ENCODE peak calls at places on chromosomes 13 and 19, in four cellular contexts. T is stimulated activated CD8-positive, alpha-beta memory T cell treated with anti-CD3 and anti-CD28 coated beads, Interleukin-7, amount 100 ng/mL, for 1 hour; I is astrocyte of the spinal cord; P is HEK293T. K is an unnamed sample.

GRCh38 chr19:52099497-52100138 is 4.1 kb upstream of the ZNF841 start:
- DNase-seq in I (no peak), P (no peak), T (no peak), K (no peak)

GRCh38 chr19:31742249-31742648 is 393.0 kb upstream of the TSHZ3 start:
- DNase-seq in T (no peak), P (no peak), I (no peak), K (no peak)

GRCh38 chr19:4866595-4867424 is 657 bp downstream of the PLIN3 start:
- DNase-seq in I (peak), T (peak), P (no peak), K (no peak)

GRCh38 chr13:91045351-91046034 is 302.0 kb upstream of the MIR17HG start:
- DNase-seq in I (peak), P (peak), T (no peak), K (no peak)

GRCh38 chr19:19217110-19217509 is 5.4 kb downstream of the NCAN start:
- DNase-seq in T (no peak), I (peak), P (no peak), K (no peak)

GRCh38 chr19:6048808-6049405 is 61.4 kb downstream of the RFX2 start:
- DNase-seq in I (peak), P (peak), T (peak), K (no peak)

GRCh38 chr19:23817519-23817918 is 58.8 kb upstream of the ZNF681 start:
- DNase-seq in T (peak), I (no peak), P (peak), K (no peak)

GRCh38 chr13:28408235-28408848 is 86.6 kb downstream of the FLT1 start:
- DNase-seq in I (no peak), T (no peak), P (peak), K (no peak)

GRCh38 chr13:106573279-106573831 is 5.4 kb upstream of the ARGLU1 start:
- DNase-seq in I (no peak), T (no peak), P (no peak), K (no peak)

GRCh38 chr13:99979453-99980200 is 2.0 kb upstream of the ZIC2 start:
- DNase-seq in T (no peak), P (no peak), I (peak), K (no peak)

GRCh38 chr19:12137541-12137940 is 2.6 kb downstream of the ZNF20 start:
- DNase-seq in I (no peak), T (no peak), P (no peak), K (no peak)

GRCh38 chr13:106187501-106187900 is 348.0 kb downstream of the EFNB2 start:
- DNase-seq in I (no peak), T (no peak), P (no peak), K (no peak)

GRCh38 chr13:31952641-31953380 is 78.8 kb upstream of the FRY start:
- DNase-seq in T (no peak), I (no peak), P (no peak), K (no peak)